ENCODE peak calls at places on chromosomes 1 and 21, in four cellular contexts. J is lower leg skin, V is ovary, O is prostate gland. C is an unnamed sample.

GRCh38 chr1:20440785-20441200 is 45.2 kb downstream of the CAMK2N1 start:
- DNase-seq in O (no peak), V (peak), J (peak), C (peak)

GRCh38 chr1:240058049-240058448 is 33.6 kb upstream of the FMN2 start:
- DNase-seq in O (no peak), V (no peak), J (no peak), C (no peak)

GRCh38 chr1:119327066-119327435 is 41.5 kb upstream of the HAO2 start:
- DNase-seq in O (no peak), V (no peak), J (no peak), C (no peak)

GRCh38 chr1:160032165-160032827 is 506 bp upstream of the PIGM start:
- DNase-seq in O (no peak), V (no peak), J (no peak), C (peak)

GRCh38 chr1:90400121-90400520 is 317.0 kb downstream of the BARHL2 start:
- DNase-seq in V (no peak), O (no peak), J (no peak), C (no peak)

GRCh38 chr1:39943471-39944290 is 11.3 kb upstream of the MFSD2A start:
- DNase-seq in J (no peak), O (peak), V (no peak), C (no peak)

GRCh38 chr1:8217011-8217711 is 100.8 kb upstream of the SLC45A1 start:
- DNase-seq in O (no peak), J (no peak), V (peak), C (peak)

GRCh38 chr1:214563881-214564280 is 12.5 kb upstream of the PTPN14 start:
- DNase-seq in V (no peak), O (no peak), J (no peak), C (no peak)

GRCh38 chr1:95071539-95071938 is 1.2 kb downstream of the ALG14 start:
- DNase-seq in V (no peak), O (no peak), J (no peak), C (no peak)

GRCh38 chr1:52574594-52574993 is 21.7 kb upstream of the TUT4 start:
- DNase-seq in V (no peak), J (no peak), O (peak), C (no peak)

GRCh38 chr1:30199563-30199962 is 523.8 kb downstream of the MATN1 start:
- DNase-seq in V (no peak), O (no peak), J (peak), C (no peak)

GRCh38 chr1:43479414-43479813 is 25.7 kb upstream of the HYI start:
- DNase-seq in O (no peak), J (no peak), V (no peak), C (no peak)

GRCh38 chr1:191255354-191256057 is 777.8 kb upstream of the BRINP3 start:
- DNase-seq in O (no peak), J (no peak), V (no peak), C (no peak)

GRCh38 chr1:2208309-2209239 is 14.0 kb upstream of the FAAP20 start:
- DNase-seq in O (peak), V (peak), J (no peak), C (no peak)

GRCh38 chr21:30395731-30396130 is at the start of gene KRTAP13-1:
- DNase-seq in O (no peak), J (no peak), V (no peak), C (no peak)

GRCh38 chr1:42739753-42740700 is at the start of gene CLDN19:
- DNase-seq in O (no peak), J (no peak), V (no peak), C (no peak)

GRCh38 chr1:43512133-43512532 is 18.6 kb upstream of the PTPRF start:
- DNase-seq in J (no peak), O (no peak), V (no peak), C (no peak)

GRCh38 chr1:113388621-113389355 is 1.5 kb upstream of the MAGI3 start:
- DNase-seq in O (no peak), J (no peak), V (peak), C (no peak)

GRCh38 chr1:9275567-9276034 is 17.1 kb upstream of the SPSB1 start:
- DNase-seq in V (no peak), O (no peak), J (no peak), C (peak)

GRCh38 chr21:16569679-16570078 is 839.9 kb downstream of the USP25 start:
- DNase-seq in J (no peak), O (no peak), V (no peak), C (no peak)

GRCh38 chr21:26041441-26042180 is 129.0 kb downstream of the APP start:
- DNase-seq in J (no peak), V (no peak), O (no peak), C (no peak)

GRCh38 chr1:236685205-236685916 is 938 bp upstream of the ACTN2 start:
- DNase-seq in V (peak), J (no peak), O (no peak), C (no peak)

GRCh38 chr1:38071530-38072266 is 25.1 kb upstream of the POU3F1 start:
- DNase-seq in O (peak), J (no peak), V (no peak), C (no peak)

GRCh38 chr1:118783095-118783758 is 204.9 kb downstream of the TBX15 start:
- DNase-seq in V (no peak), J (no peak), O (no peak), C (no peak)

GRCh38 chr1:68057050-68057449 is 6.6 kb upstream of the DIRAS3 start:
- DNase-seq in O (no peak), V (no peak), J (no peak), C (no peak)

GRCh38 chr1:236394016-236394481 is at the start of gene EDARADD:
- DNase-seq in O (no peak), V (no peak), J (no peak), C (no peak)

GRCh38 chr1:40742363-40743061 is 41.1 kb upstream of the KCNQ4 start:
- DNase-seq in V (no peak), J (no peak), O (no peak), C (no peak)

GRCh38 chr1:43979528-43980254 is 681 bp downstream of the B4GALT2 start:
- DNase-seq in O (no peak), J (peak), V (peak), C (peak)

GRCh38 chr1:225995919-225996864 is 3.0 kb downstream of the SDE2 start:
- DNase-seq in O (no peak), J (no peak), V (no peak), C (no peak)

GRCh38 chr1:19473119-19473518 is 12.2 kb downstream of the CAPZB start:
- DNase-seq in V (no peak), J (no peak), O (no peak), C (no peak)

GRCh38 chr1:236663934-236664333 is 22.4 kb upstream of the ACTN2 start:
- DNase-seq in V (no peak), O (no peak), J (no peak), C (no peak)

GRCh38 chr1:202952818-202953217 is 5.3 kb downstream of the ADIPOR1 start:
- DNase-seq in J (no peak), V (no peak), O (no peak), C (peak)

GRCh38 chr1:1175221-1176062 is 1.8 kb downstream of the TTLL10 start:
- DNase-seq in J (no peak), O (no peak), V (peak), C (no peak)

GRCh38 chr1:1071486-1072298 is 2.4 kb downstream of the RNF223 start:
- DNase-seq in V (no peak), O (no peak), J (no peak), C (no peak)

GRCh38 chr1:9376886-9377333 is 84.2 kb downstream of the SPSB1 start:
- DNase-seq in O (no peak), J (no peak), V (peak), C (peak)

GRCh38 chr1:58780586-58781452 is 3.0 kb downstream of the JUN start:
- DNase-seq in O (peak), J (no peak), V (no peak), C (no peak)
- TF ChIP-seq POLR2A in O (no peak), J (no peak), V (peak), C (no peak)

GRCh38 chr1:65256860-65257719 is 52.3 kb upstream of the DNAJC6 start:
- DNase-seq in J (no peak), V (no peak), O (no peak), C (no peak)

GRCh38 chr1:65255088-65256050 is 54.0 kb upstream of the DNAJC6 start:
- DNase-seq in J (no peak), V (no peak), O (no peak), C (peak)

GRCh38 chr1:65250826-65251225 is 58.5 kb upstream of the DNAJC6 start:
- DNase-seq in J (no peak), V (no peak), O (no peak), C (no peak)

GRCh38 chr1:65253800-65254319 is 55.5 kb upstream of the DNAJC6 start:
- DNase-seq in J (no peak), O (no peak), V (no peak), C (no peak)

DNA sequence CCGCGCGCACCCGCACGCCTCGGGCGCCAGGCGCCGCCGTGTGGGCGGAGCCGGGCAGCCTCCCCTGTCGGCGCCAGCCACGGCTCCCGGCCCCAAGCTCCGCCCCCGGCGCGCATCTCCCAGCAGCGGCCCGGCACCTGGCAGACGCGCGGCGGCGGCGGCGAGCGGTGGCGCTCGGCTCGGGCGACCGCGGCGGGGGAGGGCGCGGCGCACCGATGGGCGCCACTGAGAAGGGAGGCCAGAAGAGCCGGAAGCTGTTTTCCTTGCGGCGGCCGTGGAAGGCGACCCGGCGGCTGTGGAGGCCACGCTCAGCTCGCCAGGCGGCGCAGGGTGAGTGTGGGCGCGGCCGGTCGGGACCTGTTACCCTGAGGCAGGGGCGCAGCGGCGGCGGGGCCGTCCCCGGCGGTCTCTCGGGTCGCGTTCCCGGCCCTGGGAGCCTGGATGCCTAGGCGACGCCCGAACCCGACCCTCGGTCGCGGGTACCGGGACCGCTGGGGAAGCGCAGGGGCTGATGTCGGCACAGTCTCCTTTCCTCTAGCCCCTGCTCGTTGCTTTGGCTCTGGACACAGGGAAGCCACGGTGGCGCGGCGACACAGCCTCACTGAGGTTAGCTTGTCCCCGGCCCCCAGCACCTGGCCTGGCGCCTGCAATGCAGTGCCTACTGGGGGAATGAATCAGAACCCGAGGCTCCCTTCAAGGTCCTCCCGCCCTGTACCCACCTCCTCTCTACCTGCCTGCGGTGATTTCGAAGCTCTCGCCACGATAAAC is 54.8 kb upstream of the DNAJC6 start:
- DNase-seq in V (peak), O (peak), J (peak), C (peak)
- TF ChIP-seq CTCF in V (no peak), O (no peak), J (no peak), C (no peak)

DNA sequence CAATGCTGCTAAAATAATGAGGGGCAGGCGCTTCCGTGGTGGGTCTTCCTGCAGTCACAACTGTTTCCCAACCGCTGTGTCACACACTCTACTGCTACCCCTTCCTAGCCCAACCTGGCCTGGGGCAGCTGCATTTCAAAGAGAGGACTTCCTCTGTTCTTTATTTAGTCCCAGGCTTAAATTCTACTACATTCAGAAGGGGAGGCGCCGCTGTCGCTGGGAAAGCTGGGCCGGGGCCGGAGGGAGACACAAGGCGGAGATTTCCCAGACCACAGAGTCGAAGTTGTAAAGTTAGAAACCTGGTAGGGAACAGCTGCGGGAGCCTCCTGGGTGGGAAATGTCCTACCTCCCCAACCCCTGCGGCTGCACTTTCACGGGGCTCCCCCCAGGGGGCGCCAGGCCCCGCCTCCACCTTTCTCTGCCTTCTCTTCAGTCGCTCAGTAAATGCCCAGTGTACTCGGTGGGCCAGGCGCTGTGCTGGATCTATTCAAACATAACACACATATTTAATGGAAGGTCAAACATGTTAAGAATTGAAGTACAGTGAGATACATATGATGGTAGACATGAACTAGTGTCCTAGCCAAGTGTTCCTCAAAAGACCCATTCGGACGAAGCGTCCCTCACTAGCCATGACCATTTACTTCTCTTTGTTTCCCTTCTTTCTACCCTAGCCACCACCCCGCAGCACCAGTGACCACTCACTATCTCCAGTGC is 23.1 kb downstream of the DYRK3 start:
- DNase-seq in O (no peak), J (no peak), V (no peak), C (peak)
- TF ChIP-seq POLR2A in O (no peak), J (no peak), V (no peak), C (no peak)

DNA sequence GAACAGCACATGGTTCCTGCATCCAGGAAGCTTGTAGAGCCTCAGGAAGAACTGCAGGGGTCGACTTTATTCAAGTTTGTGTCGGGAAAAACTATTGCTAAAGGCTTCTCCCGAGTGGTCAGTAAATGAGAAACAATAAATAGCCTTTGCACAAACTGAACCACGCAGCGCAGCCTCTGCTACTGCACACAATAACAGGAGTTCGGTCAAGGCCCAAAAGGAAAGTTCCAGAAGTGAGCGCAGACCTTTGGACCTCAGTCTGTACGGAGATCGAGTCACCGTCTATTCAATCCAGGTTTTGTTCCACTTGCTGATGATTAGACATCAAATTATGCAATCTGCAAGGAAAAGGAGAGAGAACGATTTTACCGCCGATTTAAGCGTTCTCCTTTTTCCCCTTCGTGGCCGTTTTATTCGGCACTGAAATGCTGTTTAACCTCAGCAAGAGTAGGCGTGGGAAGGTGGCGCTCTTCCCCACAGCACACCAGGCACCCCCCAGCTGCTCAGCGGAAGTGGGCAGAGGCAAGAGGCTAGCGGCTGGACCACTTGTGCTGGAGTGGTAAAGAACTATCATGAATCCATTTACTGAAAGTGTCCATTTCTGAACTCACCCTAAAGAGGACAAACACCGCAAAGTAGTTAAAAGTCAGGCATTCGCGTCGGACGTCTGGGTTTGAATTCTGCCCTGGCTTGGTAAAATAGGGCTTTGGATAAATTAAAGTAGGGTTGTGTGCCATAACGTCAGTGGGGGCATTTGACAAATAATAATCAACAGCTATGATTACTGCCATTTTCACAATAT is 6.1 kb upstream of the LHX8 start:
- DNase-seq in V (no peak), O (no peak), J (peak), C (no peak)
- TF ChIP-seq CTCF in V (no peak), O (no peak), J (no peak), C (no peak)

DNA sequence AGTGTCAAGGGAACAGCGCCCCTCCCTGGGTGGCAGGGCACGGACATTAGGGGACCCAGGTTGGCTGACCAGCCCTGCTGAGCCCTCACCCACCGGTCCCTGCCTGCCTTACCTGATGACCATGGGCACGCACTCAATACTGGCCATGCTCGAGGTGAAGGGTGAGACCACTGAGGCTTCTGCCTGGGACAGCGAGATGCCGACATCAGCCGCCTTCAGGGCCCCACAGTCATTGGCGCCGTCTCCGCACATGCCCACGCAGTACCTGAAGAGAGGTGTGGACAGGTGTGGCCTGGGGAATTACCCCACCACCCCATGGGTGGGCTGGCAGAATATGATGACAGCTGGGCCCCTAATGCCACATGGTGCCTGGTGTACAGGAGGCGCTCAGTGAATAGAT is 7.8 kb upstream of the MFAP2 start:
- DNase-seq in J (no peak), V (peak), O (no peak), C (no peak)
- TF ChIP-seq POLR2A in J (no peak), V (no peak), O (no peak), C (no peak)

GRCh38 chr1:27659497-27660299 is 12.3 kb downstream of the IFI6 start:
- DNase-seq in J (peak), O (peak), V (peak), C (peak)

GRCh38 chr1:27658951-27659496 is 13.0 kb downstream of the IFI6 start:
- DNase-seq in V (no peak), J (no peak), O (no peak), C (peak)

GRCh38 chr1:27652505-27652904 is 17.5 kb upstream of the FGR start:
- DNase-seq in O (no peak), J (no peak), V (no peak), C (no peak)

GRCh38 chr1:27655151-27655929 is 16.7 kb downstream of the IFI6 start:
- DNase-seq in O (no peak), V (no peak), J (no peak), C (peak)

GRCh38 chr1:27656157-27656893 is 15.7 kb downstream of the IFI6 start:
- DNase-seq in O (no peak), V (no peak), J (peak), C (peak)
- TF ChIP-seq CTCF in O (no peak), V (no peak), J (no peak), C (no peak)

DNA sequence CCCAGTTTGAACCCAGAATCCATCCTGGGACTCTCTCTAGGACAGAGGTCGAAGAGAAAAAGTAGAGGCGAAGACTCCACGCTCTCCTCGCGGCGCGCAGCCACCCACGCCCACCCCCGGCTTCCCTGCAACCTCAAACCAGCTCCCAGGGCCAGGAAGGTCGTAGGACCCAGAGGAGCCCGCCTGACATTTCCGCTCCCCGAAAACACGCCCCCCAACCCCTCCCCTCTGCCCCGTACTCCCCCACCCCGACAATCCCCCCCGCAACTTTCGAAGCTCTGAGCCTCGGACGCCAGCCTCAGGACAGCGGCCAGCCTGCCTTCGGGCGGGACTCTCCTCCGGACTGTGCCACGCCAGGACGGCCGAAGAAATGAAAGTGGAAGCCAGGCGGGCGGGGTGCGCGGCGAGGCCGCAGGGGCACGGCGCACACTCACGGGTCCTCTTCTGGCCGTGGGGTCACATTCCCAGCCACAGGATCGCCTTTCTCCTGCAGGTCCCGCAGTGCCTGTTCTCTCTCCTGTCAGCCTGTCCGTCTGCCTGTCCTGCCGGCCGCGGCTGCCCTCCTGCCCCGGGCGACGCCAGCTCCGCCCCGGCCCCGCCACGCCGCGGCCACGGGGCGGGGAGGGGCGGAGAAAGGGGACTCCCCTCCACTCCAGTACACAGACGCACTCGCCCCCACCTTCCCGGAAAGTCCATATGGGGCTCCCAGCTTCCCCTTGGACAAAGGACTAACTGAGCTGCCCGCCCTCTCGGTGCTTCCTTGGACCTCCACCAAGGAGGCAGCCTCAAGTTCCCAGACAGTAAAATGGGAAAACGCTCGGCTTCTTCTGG is at the start of gene MOB3C:
- DNase-seq in J (peak), O (peak), V (peak), C (peak)
- TF ChIP-seq POLR2A in J (no peak), O (peak), V (peak), C (peak)

DNA sequence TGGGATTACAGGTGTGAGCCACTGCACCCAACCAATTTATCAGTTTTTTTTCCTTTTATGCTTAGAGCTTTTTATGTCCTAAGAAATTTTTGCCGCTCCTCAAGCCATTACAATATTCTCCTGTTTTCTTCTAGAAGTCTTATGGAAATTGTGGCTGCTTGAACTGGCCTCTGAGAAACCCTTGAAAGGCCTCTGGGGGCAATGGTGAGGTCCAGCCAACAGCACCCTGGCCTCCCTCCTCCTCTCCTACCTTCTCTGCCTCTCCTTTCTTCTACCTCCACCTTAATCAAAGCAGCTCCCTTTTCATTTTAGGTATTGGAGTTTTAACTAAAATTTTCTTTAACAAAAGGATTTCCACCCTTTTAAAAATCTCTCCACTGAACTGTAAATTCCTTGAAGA is 24.5 kb upstream of the RGS16 start:
- DNase-seq in V (no peak), O (no peak), J (no peak), C (no peak)
- TF ChIP-seq CTCF in V (no peak), O (no peak), J (no peak), C (no peak)